ENCODE peak calls at places on chromosomes 16 and 17, in eight cellular contexts. K, I, S, P, D, X, B and O are unnamed samples.

GRCh38 chr17:75390982-75391381 is 14.5 kb downstream of the GRB2 start:
- DNase-seq in K (no peak), I (no peak), S (no peak), P (no peak), D (no peak), X (no peak), B (no peak), O (no peak)

GRCh38 chr17:27635275-27635823 is 4.4 kb downstream of the LGALS9 start:
- DNase-seq in K (peak; percentile 57), I (peak; percentile 47), S (no peak), P (no peak), D (peak; percentile 61), X (no peak), B (no peak), O (no peak)

GRCh38 chr16:11329080-11329491 is 16.2 kb upstream of the RMI2 start:
- DNase-seq in K (no peak), I (no peak), S (no peak), P (no peak), D (no peak), X (peak; percentile 57), B (no peak), O (no peak)

GRCh38 chr16:11052080-11052808 is 107.9 kb downstream of the CLEC16A start:
- DNase-seq in K (peak; percentile 41), I (no peak), S (no peak), P (no peak), D (no peak), X (peak; percentile 61), B (no peak), O (no peak)

GRCh38 chr16:6165330-6165984 is 1067.9 kb upstream of the EEF2KMT start:
- DNase-seq in K (no peak), I (no peak), S (no peak), P (no peak), D (no peak), X (no peak), B (no peak), O (no peak)

GRCh38 chr17:40341808-40342574 is 22.5 kb downstream of the GJD3 start:
- DNase-seq in K (peak; percentile 86), I (peak; percentile 82), S (peak; percentile 69), P (peak; percentile 97), D (peak; percentile 76), X (no peak), B (peak; percentile 77), O (no peak)

GRCh38 chr17:80989586-80989913 is 2.1 kb upstream of the CHMP6 start:
- DNase-seq in K (no peak), I (no peak), S (no peak), P (peak; percentile 82), D (no peak), X (no peak), B (no peak), O (no peak)

GRCh38 chr16:81293909-81294802 is 20.6 kb upstream of the GAN start:
- DNase-seq in K (no peak), I (no peak), S (no peak), P (no peak), D (no peak), X (no peak), B (no peak), O (no peak)

GRCh38 chr16:88315543-88316105 is 67.1 kb upstream of the ZNF469 start:
- DNase-seq in K (peak; percentile 12), I (peak; percentile 58), S (no peak), P (no peak), D (peak; percentile 10), X (no peak), B (no peak), O (peak; percentile 81)

GRCh38 chr17:32621612-32622312 is 135.0 kb downstream of the CDK5R1 start:
- DNase-seq in K (no peak), I (no peak), S (no peak), P (no peak), D (no peak), X (no peak), B (no peak), O (no peak)

GRCh38 chr16:27740496-27741201 is 190.7 kb downstream of the KATNIP start:
- DNase-seq in K (no peak), I (no peak), S (no peak), P (no peak), D (no peak), X (no peak), B (no peak), O (no peak)

GRCh38 chr16:53711390-53711789 is 7.4 kb downstream of the FTO start:
- DNase-seq in K (no peak), I (no peak), S (no peak), P (no peak), D (no peak), X (no peak), B (no peak), O (no peak)

GRCh38 chr16:84603115-84603816 is 14.6 kb downstream of the COTL1 start:
- DNase-seq in K (peak; percentile 75), I (peak; percentile 96), S (peak; percentile 87), P (peak; percentile 96), D (peak; percentile 83), X (no peak), B (no peak), O (peak; percentile 77)

GRCh38 chr17:45936610-45937009 is 42.3 kb downstream of the MAPT start:
- DNase-seq in K (no peak), I (no peak), S (no peak), P (no peak), D (no peak), X (no peak), B (no peak), O (no peak)

GRCh38 chr16:31182391-31182790 is 2.5 kb downstream of the FUS start:
- DNase-seq in K (no peak), I (no peak), S (no peak), P (no peak), D (no peak), X (no peak), B (no peak), O (no peak)

GRCh38 chr17:17447264-17447663 is 29.5 kb upstream of the MED9 start:
- DNase-seq in K (no peak), I (no peak), S (no peak), P (peak; percentile 84), D (no peak), X (no peak), B (no peak), O (no peak)

GRCh38 chr17:76659928-76660614 is 16.5 kb upstream of the ST6GALNAC1 start:
- DNase-seq in K (peak; percentile 76), I (peak; percentile 42), S (no peak), P (no peak), D (no peak), X (no peak), B (no peak), O (no peak)

GRCh38 chr17:61454095-61454931 is 2.1 kb downstream of the TBX4 start:
- DNase-seq in K (no peak), I (no peak), S (no peak), P (no peak), D (no peak), X (no peak), B (no peak), O (no peak)

GRCh38 chr16:68412061-68412460 is 36.2 kb downstream of the SMPD3 start:
- DNase-seq in K (no peak), I (no peak), S (no peak), P (no peak), D (no peak), X (no peak), B (no peak), O (no peak)

DNA sequence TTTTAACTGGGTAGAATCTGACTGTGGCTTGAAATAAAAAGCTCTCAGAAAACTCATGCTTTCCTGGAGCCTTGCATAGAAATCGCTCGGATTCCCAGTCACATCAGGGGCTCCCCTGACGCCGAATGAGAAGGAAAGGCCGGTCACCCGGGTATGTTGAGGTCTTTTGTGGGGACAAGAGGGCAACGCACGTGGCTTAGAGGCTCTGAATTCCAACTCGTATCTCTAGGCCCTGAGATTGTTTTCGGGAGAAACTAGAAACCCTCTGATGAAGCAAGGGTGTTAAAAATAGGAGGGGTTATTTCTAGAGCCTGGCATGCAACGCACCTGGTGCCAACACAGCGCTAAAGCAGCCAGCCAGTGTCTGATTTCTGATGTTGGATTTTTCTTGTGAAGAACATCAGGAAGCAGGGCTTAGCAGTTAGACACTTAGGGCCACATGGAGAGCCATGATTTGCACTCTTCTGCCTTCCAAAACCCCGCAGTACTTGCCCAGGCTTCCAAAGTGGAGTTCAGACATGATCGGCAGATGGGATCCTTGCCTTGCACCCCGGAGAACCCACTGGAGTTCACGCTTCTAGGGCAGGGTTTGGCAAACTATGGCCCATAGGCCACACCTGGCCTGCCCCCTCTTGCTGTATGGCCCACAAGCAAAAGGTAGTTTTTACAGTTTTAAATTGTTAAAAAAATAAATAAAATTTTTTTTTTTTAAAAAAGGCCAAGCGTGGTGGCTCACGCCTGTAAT is 12.6 kb downstream of the CACNG1 start:
- DNase-seq in K (no peak), I (no peak), S (no peak), P (peak; percentile 72), D (no peak), X (no peak), B (no peak), O (no peak)
- TF ChIP-seq POLR2A in K (no peak), I (no peak), S (no peak), P (no peak), D (no peak), X (no peak), B (no peak), O (no peak)

DNA sequence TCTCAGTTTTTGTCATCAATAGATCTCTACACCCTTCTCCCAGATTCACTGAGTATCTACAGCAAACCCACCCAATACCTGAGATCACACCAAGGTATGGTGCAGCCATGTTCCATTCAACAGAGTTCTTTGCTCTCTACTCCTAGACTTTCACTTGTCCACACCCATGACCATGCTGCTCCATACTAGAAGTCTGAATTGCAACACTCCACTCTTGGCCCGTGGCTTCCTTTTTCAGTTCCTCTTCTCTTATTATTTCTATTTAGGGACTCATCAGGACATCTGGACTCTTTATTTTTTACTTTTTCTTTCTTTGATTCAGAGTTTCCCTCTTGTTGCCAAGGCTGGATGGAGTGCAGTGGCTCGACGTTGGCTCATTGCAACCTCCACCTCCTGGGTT is 37.1 kb downstream of the YWHAE start:
- DNase-seq in K (peak; percentile 42), I (peak; percentile 55), S (peak; percentile 30), P (no peak), D (peak; percentile 41), X (no peak), B (no peak), O (no peak)
- TF ChIP-seq POLR2A in K (no peak), I (no peak), S (no peak), P (no peak), D (no peak), X (no peak), B (no peak), O (no peak)

GRCh38 chr16:1338119-1338730 is 4.8 kb downstream of the BAIAP3 start:
- DNase-seq in K (peak; percentile 70), I (peak; percentile 25), S (no peak), P (no peak), D (peak; percentile 51), X (no peak), B (no peak), O (no peak)
- TF ChIP-seq POLR2A in K (no peak), I (no peak), S (no peak), P (no peak), D (no peak), X (no peak), B (no peak), O (no peak)

DNA sequence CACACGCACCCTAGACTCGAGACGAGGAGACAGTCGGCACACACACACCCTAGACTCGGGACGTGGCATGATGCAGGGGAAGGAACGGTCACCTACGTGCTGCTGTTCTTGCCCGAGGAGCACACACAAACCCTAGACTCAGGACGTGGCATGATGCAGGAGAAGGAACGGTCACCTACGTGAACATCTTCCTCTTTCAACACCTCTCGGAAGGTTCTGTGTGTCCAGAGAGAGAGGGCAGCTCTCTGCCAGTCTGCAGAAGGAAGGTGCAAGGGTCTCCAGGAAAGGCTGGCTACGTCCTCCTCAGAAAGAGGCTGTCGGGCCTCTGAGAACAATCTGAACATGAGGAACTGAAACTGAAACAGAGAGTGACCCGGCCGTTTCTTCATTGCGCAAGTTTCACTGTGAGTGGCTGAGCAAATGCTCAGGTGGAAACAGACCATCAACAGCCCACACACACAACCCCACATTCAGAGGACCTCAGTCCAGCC is 43.4 kb downstream of the ZNF276 start:
- DNase-seq in K (peak; percentile 85), I (peak; percentile 62), S (peak; percentile 21), P (peak; percentile 88), D (peak; percentile 73), X (peak; percentile 91), B (no peak), O (no peak)
- TF ChIP-seq POLR2A in K (peak; percentile 65), I (no peak), S (no peak), P (no peak), D (no peak), X (peak; percentile 69), B (no peak), O (no peak)